ENCODE peak calls at places on chromosomes 11 and 22, in seven cellular contexts. E is IMR-90, U is COLO829, F is esophagus squamous epithelium, T is endothelial cell, V is NCI-H2081 treated with DMSO at 0.1 percent for 48 hours, Q is brain pericyte. W is an unnamed sample.

GRCh38 chr22:29639096-29639495 is 35.7 kb downstream of the NF2 start:
- DNase-seq in E (no peak), U (no peak), F (no peak), T (no peak), V (no peak), Q (no peak), W (no peak)

GRCh38 chr11:72358461-72359405 is 75.6 kb downstream of the CLPB start:
- DNase-seq in E (no peak), U (no peak), F (no peak), T (no peak), V (no peak), Q (no peak), W (no peak)

GRCh38 chr11:121550247-121551132 is 97.7 kb upstream of the SORL1-AS1 start:
- DNase-seq in E (peak), U (no peak), F (no peak), T (no peak), V (no peak), Q (no peak), W (no peak)

GRCh38 chr22:23289851-23290724 is 109.8 kb downstream of the BCR start:
- DNase-seq in E (peak), U (peak), F (no peak), T (peak), V (no peak), Q (no peak), W (no peak)

GRCh38 chr22:27195104-27195503 is 537.7 kb downstream of the MIAT start:
- DNase-seq in E (peak), U (no peak), F (no peak), T (no peak), V (no peak), Q (no peak), W (no peak)

GRCh38 chr11:95512682-95513081 is 276.9 kb downstream of the FAM76B start:
- DNase-seq in E (peak), U (peak), F (no peak), T (peak), V (no peak), Q (peak), W (peak)

GRCh38 chr11:65569164-65569972 is 909 bp upstream of the ZNRD2 start:
- DNase-seq in E (no peak), U (no peak), F (no peak), T (no peak), V (no peak), Q (no peak), W (no peak)

GRCh38 chr11:69524991-69525411 is 43.5 kb downstream of the LINC01488 start:
- DNase-seq in E (no peak), U (no peak), F (no peak), T (no peak), V (no peak), Q (no peak), W (no peak)

GRCh38 chr22:43976861-43977795 is 21.9 kb downstream of the SAMM50 start:
- DNase-seq in E (no peak), U (no peak), F (no peak), T (no peak), V (no peak), Q (no peak), W (no peak)